ENCODE peak calls at places on chromosome 9, in seven cellular contexts. H, O, P, F, S, I and Z are unnamed samples.
A peak's percentile ranks its signal among the peaks of the same experiment; 100 is the strongest.

GRCh38 chr9:90007516-90008430 is 403.0 kb downstream of the GADD45G start:
- DNase-seq in H (peak; percentile 95), O (peak; percentile 96), P (peak; percentile 81), F (peak; percentile 21), S (no peak), I (no peak), Z (peak; percentile 28)

GRCh38 chr9:13252852-13253251 is 26.6 kb downstream of the MPDZ start:
- DNase-seq in H (no peak), O (no peak), P (no peak), F (no peak), S (no peak), I (no peak), Z (no peak)

GRCh38 chr9:22160235-22160634 is 151.1 kb upstream of the CDKN2B start:
- DNase-seq in H (peak; percentile 91), O (no peak), P (no peak), F (no peak), S (no peak), I (no peak), Z (no peak)

GRCh38 chr9:130940693-130941576 is 1.9 kb upstream of the FIBCD1 start:
- DNase-seq in H (no peak), O (peak; percentile 37), P (peak; percentile 31), F (no peak), S (peak; percentile 83), I (peak; percentile 67), Z (peak; percentile 53)

GRCh38 chr9:107940622-107941021 is 451.1 kb upstream of the KLF4 start:
- DNase-seq in H (no peak), O (peak; percentile 43), P (peak; percentile 50), F (no peak), S (no peak), I (no peak), Z (no peak)

GRCh38 chr9:70561111-70561510 is 146.7 kb upstream of the KLF9 start:
- DNase-seq in H (no peak), O (no peak), P (peak; percentile 18), F (no peak), S (no peak), I (no peak), Z (no peak)

GRCh38 chr9:122228191-122228905 is 409 bp downstream of the LHX6 start:
- DNase-seq in H (no peak), O (peak; percentile 12), P (no peak), F (no peak), S (no peak), I (no peak), Z (peak; percentile 39)

GRCh38 chr9:129418451-129418850 is 202.4 kb downstream of the C9orf50 start:
- DNase-seq in H (no peak), O (no peak), P (no peak), F (no peak), S (no peak), I (no peak), Z (no peak)

GRCh38 chr9:20566401-20566800 is 55.9 kb downstream of the MLLT3 start:
- DNase-seq in H (no peak), O (no peak), P (no peak), F (no peak), S (no peak), I (no peak), Z (no peak)

GRCh38 chr9:133521122-133522072 is 3.4 kb downstream of the MYMK start:
- DNase-seq in H (no peak), O (no peak), P (no peak), F (no peak), S (no peak), I (peak; percentile 67), Z (no peak)

GRCh38 chr9:87836951-87837715 is 45.5 kb upstream of the SPATA31E1 start:
- DNase-seq in H (peak; percentile 16), O (no peak), P (peak; percentile 26), F (no peak), S (no peak), I (no peak), Z (no peak)

GRCh38 chr9:33445389-33445881 is 2.0 kb downstream of the AQP3 start:
- DNase-seq in H (no peak), O (no peak), P (no peak), F (no peak), S (peak; percentile 81), I (no peak), Z (no peak)

GRCh38 chr9:126159661-126160060 is 167.0 kb upstream of the MVB12B start:
- DNase-seq in H (no peak), O (no peak), P (no peak), F (no peak), S (no peak), I (no peak), Z (no peak)

GRCh38 chr9:109132473-109133095 is 12.8 kb upstream of the TMEM245 start:
- DNase-seq in H (no peak), O (no peak), P (no peak), F (no peak), S (no peak), I (no peak), Z (no peak)

GRCh38 chr9:114238919-114239879 is 83.7 kb upstream of the ORM1 start:
- DNase-seq in H (peak; percentile 80), O (peak; percentile 42), P (peak; percentile 45), F (peak; percentile 72), S (no peak), I (peak; percentile 45), Z (no peak)

GRCh38 chr9:102072061-102072764 is 333.8 kb upstream of the GRIN3A start:
- DNase-seq in H (no peak), O (no peak), P (no peak), F (no peak), S (no peak), I (no peak), Z (no peak)

GRCh38 chr9:110764006-110764405 is 95.4 kb downstream of the MUSK start:
- DNase-seq in H (no peak), O (no peak), P (no peak), F (no peak), S (no peak), I (no peak), Z (no peak)

GRCh38 chr9:110765926-110766325 is 97.3 kb downstream of the MUSK start:
- DNase-seq in H (no peak), O (no peak), P (no peak), F (no peak), S (no peak), I (no peak), Z (no peak)

GRCh38 chr9:110768887-110769286 is 100.3 kb downstream of the MUSK start:
- DNase-seq in H (no peak), O (no peak), P (no peak), F (no peak), S (no peak), I (no peak), Z (no peak)

GRCh38 chr9:110769667-110770066 is 101.1 kb downstream of the MUSK start:
- DNase-seq in H (peak; percentile 83), O (peak; percentile 58), P (peak; percentile 37), F (no peak), S (no peak), I (no peak), Z (peak; percentile 26)

DNA sequence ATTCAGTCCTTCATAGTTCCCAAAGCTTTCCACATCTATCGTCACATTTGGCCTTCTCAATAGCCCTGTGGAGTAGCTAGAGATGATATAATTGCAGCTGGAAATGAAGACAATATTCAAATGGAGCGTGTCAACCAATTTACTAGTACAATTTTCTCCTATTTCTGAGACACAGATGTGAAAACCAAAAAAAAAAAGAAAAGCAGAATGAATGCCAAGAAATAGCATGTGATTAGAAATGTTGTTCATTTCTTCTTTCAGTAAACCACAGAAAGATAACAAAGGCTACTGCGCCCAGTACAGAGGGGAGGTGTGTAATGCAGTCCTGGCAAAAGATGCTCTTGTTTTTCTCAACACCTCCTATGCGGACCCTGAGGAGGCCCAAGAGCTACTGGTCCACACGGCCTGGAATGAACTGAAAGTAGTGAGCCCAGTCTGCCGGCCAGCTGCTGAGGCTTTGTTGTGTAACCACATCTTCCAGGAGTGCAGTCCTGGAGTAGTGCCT is 99.0 kb downstream of the MUSK start:
- DNase-seq in H (peak; percentile 83), O (no peak), P (peak; percentile 85), F (no peak), S (no peak), I (peak; percentile 40), Z (peak; percentile 70)
- H3K4me3 ChIP-seq in H (no peak overlapping the region), O (peak overlapping the region; percentile 71), P (no peak overlapping the region), F (no peak overlapping the region), S (no peak overlapping the region), I (peak overlapping the region; percentile 7), Z (peak overlapping the region; percentile 69)

GRCh38 chr9:97354637-97355036 is 47.2 kb downstream of the CCDC180 start:
- DNase-seq in H (no peak), O (no peak), P (no peak), F (no peak), S (no peak), I (no peak), Z (no peak)

GRCh38 chr9:97349400-97349799 is 41.9 kb downstream of the CCDC180 start:
- DNase-seq in H (no peak), O (no peak), P (no peak), F (no peak), S (no peak), I (no peak), Z (no peak)
- H3K4me3 ChIP-seq in H (no peak overlapping the region), O (no peak overlapping the region), P (no peak overlapping the region), F (no peak overlapping the region), S (no peak overlapping the region), I (no peak overlapping the region), Z (no peak overlapping the region)

GRCh38 chr9:675697-676370 is 165.7 kb upstream of the DMRT1 start:
- DNase-seq in H (no peak), O (no peak), P (no peak), F (no peak), S (no peak), I (no peak), Z (no peak)

GRCh38 chr9:672833-673232 is 168.7 kb upstream of the DMRT1 start:
- DNase-seq in H (no peak), O (no peak), P (no peak), F (no peak), S (no peak), I (no peak), Z (no peak)

GRCh38 chr9:673966-674526 is 167.5 kb upstream of the DMRT1 start:
- DNase-seq in H (no peak), O (no peak), P (no peak), F (no peak), S (no peak), I (no peak), Z (no peak)

GRCh38 chr9:673264-673965 is 168.1 kb upstream of the DMRT1 start:
- DNase-seq in H (no peak), O (no peak), P (no peak), F (no peak), S (no peak), I (no peak), Z (no peak)

GRCh38 chr9:671997-672396 is 169.5 kb upstream of the DMRT1 start:
- DNase-seq in H (no peak), O (no peak), P (no peak), F (no peak), S (no peak), I (no peak), Z (no peak)
- H3K4me3 ChIP-seq in H (no peak overlapping the region), O (no peak overlapping the region), P (no peak overlapping the region), F (no peak overlapping the region), S (no peak overlapping the region), I (no peak overlapping the region), Z (no peak overlapping the region)

DNA sequence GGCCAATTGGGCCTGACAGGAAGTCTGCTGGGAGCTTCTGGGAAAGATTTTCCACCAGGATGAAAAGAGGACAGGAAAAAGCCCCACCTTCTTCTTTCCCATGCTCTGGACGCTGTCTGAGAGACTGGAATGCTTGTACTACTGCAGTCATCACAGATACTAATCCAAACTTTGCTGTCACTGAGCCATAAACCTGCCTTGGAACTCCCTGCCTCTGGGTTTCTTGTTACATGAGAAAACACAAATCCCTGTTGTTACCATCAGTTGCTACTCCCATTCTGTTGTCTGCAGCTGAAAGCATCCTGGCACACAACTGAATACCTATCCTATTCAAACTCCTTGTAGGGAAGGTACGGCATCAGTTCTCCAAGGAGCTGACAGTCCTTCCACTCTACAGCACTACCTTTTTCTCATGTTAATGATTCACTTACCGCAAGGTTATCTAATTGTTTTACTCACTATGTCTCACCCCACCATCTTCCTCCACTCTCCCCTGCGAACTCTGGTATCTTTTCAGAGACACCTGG is 167.5 kb downstream of the CDK5RAP2 start:
- DNase-seq in H (peak; percentile 93), O (peak; percentile 71), P (peak; percentile 51), F (peak; percentile 46), S (no peak), I (no peak), Z (peak; percentile 80)
- H3K4me3 ChIP-seq in H (no peak overlapping the region), O (no peak overlapping the region), P (no peak overlapping the region), F (no peak overlapping the region), S (no peak overlapping the region), I (no peak overlapping the region), Z (no peak overlapping the region)